ENCODE peak calls at places on chromosomes 12 and 14, in five cellular contexts. E is GM12878, W is HCT116, C is H1, Z is HepG2. D is an unnamed sample.

GRCh38 chr14:104826197-104826857 is 25.4 kb downstream of the ZBTB42 start:
- DNase-seq in E (no peak), W (peak; percentile 47), C (peak; percentile 100), Z (peak; percentile 65), D (peak; percentile 87)

GRCh38 chr14:32072701-32073100 is 4.4 kb upstream of the ARHGAP5 start:
- DNase-seq in E (no peak), W (no peak), C (no peak), Z (no peak), D (no peak)

GRCh38 chr12:83092101-83092500 is 405.4 kb downstream of the TMTC2 start:
- DNase-seq in E (no peak), W (no peak), C (no peak), Z (no peak), D (no peak)

GRCh38 chr12:4797096-4797495 is 76.9 kb downstream of the GALNT8 start:
- DNase-seq in E (no peak), W (no peak), C (no peak), Z (no peak), D (no peak)

GRCh38 chr14:69877492-69877891 is 1.7 kb upstream of the SMOC1 start:
- DNase-seq in E (no peak), W (peak; percentile 29), C (no peak), Z (no peak), D (peak; percentile 14)

GRCh38 chr12:62787606-62788005 is 147.3 kb downstream of the PPM1H start:
- DNase-seq in E (no peak), W (no peak), C (no peak), Z (no peak), D (no peak)

GRCh38 chr14:85414142-85414541 is 115.8 kb upstream of the FLRT2 start:
- DNase-seq in E (no peak), W (no peak), C (no peak), Z (no peak), D (no peak)

GRCh38 chr14:68106456-68106855 is 286.9 kb downstream of the RAD51B start:
- DNase-seq in E (no peak), W (no peak), C (no peak), Z (no peak), D (no peak)

GRCh38 chr12:122128481-122128880 is 45.5 kb downstream of the IL31 start:
- DNase-seq in E (no peak), W (no peak), C (no peak), Z (no peak), D (no peak)

GRCh38 chr12:11719678-11720099 is 70.2 kb downstream of the ETV6 start:
- DNase-seq in E (no peak), W (no peak), C (no peak), Z (no peak), D (no peak)

GRCh38 chr12:66352197-66352596 is 49.9 kb downstream of the HELB start:
- DNase-seq in E (no peak), W (peak; percentile 19), C (peak; percentile 77), Z (peak; percentile 18), D (no peak)

GRCh38 chr12:2976581-2976996 is 17.4 kb downstream of the TEAD4 start:
- DNase-seq in E (no peak), W (no peak), C (peak; percentile 55), Z (no peak), D (peak; percentile 47)

GRCh38 chr14:35515916-35516315 is 18.0 kb upstream of the INSM2 start:
- DNase-seq in E (no peak), W (no peak), C (no peak), Z (no peak), D (no peak)

GRCh38 chr12:78473136-78473535 is 391.4 kb upstream of the SYT1 start:
- DNase-seq in E (no peak), W (no peak), C (no peak), Z (no peak), D (no peak)

GRCh38 chr12:64992641-64993040 is 128.5 kb downstream of the WIF1 start:
- DNase-seq in E (no peak), W (no peak), C (no peak), Z (no peak), D (no peak)

GRCh38 chr14:74893614-74894091 is 11.9 kb downstream of the DLST start:
- DNase-seq in E (peak; percentile 37), W (no peak), C (no peak), Z (no peak), D (no peak)

GRCh38 chr12:100799770-100800169 is 5.2 kb downstream of the ANO4 start:
- DNase-seq in E (no peak), W (no peak), C (no peak), Z (no peak), D (no peak)

GRCh38 chr12:81896771-81897170 is 137.6 kb upstream of the PPFIA2 start:
- DNase-seq in E (no peak), W (no peak), C (no peak), Z (no peak), D (no peak)

GRCh38 chr12:27840229-27840999 is 60.4 kb upstream of the MANSC4 start:
- DNase-seq in E (no peak), W (no peak), C (no peak), Z (no peak), D (no peak)

GRCh38 chr12:102468261-102468940 is 12.0 kb downstream of the IGF1 start:
- DNase-seq in E (no peak), W (no peak), C (no peak), Z (no peak), D (no peak)

GRCh38 chr12:120737557-120738251 is 12.1 kb downstream of the ACADS start:
- DNase-seq in E (no peak), W (no peak), C (peak; percentile 68), Z (no peak), D (peak; percentile 37)

GRCh38 chr12:28585146-28585545 is 394.9 kb downstream of the CCDC91 start:
- DNase-seq in E (no peak), W (no peak), C (no peak), Z (no peak), D (no peak)

GRCh38 chr12:116389990-116390655 is 112.6 kb upstream of the MED13L start:
- DNase-seq in E (no peak), W (peak; percentile 31), C (no peak), Z (no peak), D (no peak)

GRCh38 chr14:64997108-64997794 is 10.6 kb downstream of the FNTB start:
- DNase-seq in E (no peak), W (no peak), C (no peak), Z (no peak), D (no peak)

GRCh38 chr14:35416108-35416750 is 11.7 kb upstream of the NFKBIA start:
- DNase-seq in E (peak; percentile 75), W (no peak), C (no peak), Z (no peak), D (no peak)

DNA sequence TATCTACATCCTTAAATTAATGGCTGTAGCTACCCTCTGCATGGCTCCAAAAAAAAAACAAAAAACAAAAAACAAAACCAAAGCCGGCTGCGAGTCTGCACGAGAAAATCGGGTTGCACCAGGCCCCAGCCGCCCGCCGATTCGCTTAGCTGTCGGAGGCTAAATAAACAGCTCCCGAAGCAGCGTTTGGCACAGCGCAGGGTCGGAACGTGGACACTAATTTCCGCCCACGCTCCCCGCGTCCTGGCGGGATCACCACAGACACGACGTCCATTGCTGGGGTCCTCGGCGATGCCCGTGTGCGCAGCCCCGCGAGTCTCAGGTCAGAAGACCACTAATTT is 745 bp upstream of the ERC1 start:
- DNase-seq in E (no peak), W (no peak), C (no peak), Z (peak; percentile 33), D (peak; percentile 57)
- TF ChIP-seq SRF in E (no peak), W (no peak), C (no peak), Z (no peak), D (no peak)

DNA sequence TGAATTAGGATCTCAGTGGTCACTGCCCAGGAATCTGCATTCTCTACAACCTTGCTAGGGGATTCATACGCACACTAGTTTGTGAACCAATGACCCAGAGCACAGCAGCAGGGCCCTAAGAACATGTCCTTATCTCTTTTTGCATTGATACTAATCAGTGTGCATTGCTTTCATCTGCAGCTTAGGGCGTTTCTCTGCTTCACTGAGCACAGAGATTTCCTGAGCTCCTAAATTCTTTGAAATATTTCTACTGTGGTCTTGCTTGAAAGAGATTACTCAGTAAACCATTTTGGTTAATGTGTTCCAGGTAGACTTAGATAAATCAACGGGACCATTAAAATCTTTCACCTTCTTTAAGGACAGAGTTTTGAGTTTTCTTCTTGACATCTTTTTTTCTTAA is 351.3 kb upstream of the KITLG start:
- DNase-seq in E (no peak), W (peak; percentile 85), C (no peak), Z (peak; percentile 78), D (no peak)
- TF ChIP-seq SRF in E (no peak), W (no peak), C (no peak), Z (no peak), D (no peak)

DNA sequence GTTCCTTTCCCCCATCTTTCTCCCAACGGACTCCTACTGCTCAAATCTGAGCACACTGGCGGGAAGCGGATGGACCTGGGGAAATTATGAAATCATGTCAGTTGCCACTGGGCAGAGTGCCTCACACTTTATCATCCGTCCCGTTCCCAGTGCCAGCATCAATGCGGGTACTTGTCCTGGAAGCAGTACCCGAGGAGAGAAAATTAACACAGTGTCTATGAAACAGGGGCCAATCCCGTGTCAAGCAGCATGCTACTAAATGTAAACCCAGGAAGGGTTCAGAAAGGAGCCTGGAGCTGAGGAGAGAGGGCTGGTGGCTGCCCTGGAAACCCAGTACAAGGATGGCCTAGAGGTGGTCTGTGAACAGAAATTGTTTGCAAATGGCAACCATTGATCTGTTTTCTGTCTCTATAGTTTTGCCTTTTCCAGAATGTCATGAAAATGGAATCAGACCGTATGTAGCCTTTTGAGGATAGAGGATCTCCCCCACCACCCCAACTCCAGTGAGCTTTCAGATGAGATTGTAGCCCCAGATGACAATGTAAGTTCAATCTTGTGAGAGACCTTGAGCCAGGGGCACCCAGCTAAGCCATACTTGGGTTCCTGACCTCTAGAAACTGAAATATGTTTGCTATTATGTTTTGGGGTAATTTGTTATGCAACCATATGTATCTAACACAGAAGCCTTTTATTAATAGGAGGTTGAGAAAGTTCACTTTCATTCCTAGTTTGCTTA is 948 bp upstream of the CDKL1 start:
- DNase-seq in E (no peak), W (no peak), C (no peak), Z (peak; percentile 24), D (no peak)
- TF ChIP-seq SRF in E (no peak), W (no peak), C (no peak), Z (no peak), D (no peak)

GRCh38 chr14:102029956-102030355 is 56.9 kb downstream of the HSP90AA1 start:
- DNase-seq in E (no peak), W (no peak), C (no peak), Z (peak; percentile 22), D (no peak)
- TF ChIP-seq SRF in E (no peak), W (no peak), C (no peak), Z (no peak), D (no peak)

GRCh38 chr14:72851660-72852059 is 42.2 kb downstream of the DPF3 start:
- DNase-seq in E (no peak), W (no peak), C (no peak), Z (no peak), D (no peak)
- TF ChIP-seq SRF in E (no peak), W (no peak), C (no peak), Z (no peak), D (no peak)

DNA sequence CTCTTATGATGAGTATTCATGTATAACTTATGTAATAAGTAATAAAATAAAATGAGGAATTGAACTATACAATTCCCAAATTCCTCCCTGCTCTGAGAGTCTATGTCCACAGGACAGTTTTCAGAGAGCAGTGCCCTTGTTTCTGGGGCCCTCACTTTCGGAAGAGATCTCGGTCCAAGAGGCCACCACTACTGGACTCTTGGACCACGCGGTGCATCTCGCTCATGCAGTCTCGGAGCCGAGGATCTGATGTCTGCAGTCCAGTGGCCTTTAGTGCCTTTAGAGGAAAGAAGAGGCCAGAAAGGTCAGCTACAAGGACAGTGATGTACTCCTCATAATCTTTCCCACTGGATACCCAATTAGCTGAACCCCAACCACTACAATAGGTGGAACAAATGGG is 8.3 kb downstream of the GLS2 start:
- DNase-seq in E (no peak), W (no peak), C (no peak), Z (no peak), D (no peak)
- TF ChIP-seq SRF in E (no peak), W (no peak), C (no peak), Z (no peak), D (no peak)

GRCh38 chr14:80637726-80638619 is 303.6 kb downstream of the CEP128 start:
- DNase-seq in E (no peak), W (no peak), C (no peak), Z (no peak), D (no peak)
- TF ChIP-seq SRF in E (no peak), W (no peak), C (no peak), Z (no peak), D (no peak)